ENCODE peak calls at places on chromosomes 6 and 20, in ten cellular contexts. C is neural progenitor cell, N is choroid plexus epithelial cell, Z is foreskin fibroblast, H is progenitor cell of endocrine pancreas, Q is heart right ventricle, J is fibroblast of the aortic adventitia, D is lung, X is vagina, O is ovary. R is an unnamed sample.

GRCh38 chr6:109892451-109893435 is 85.4 kb upstream of the GPR6 start:
- DNase-seq in H (no peak), D (peak), Q (no peak), X (no peak), J (no peak), N (no peak), C (no peak), Z (no peak), O (no peak), R (no peak)

GRCh38 chr6:81878479-81878878 is 126.0 kb upstream of the TENT5A start:
- DNase-seq in O (no peak), Z (no peak), X (no peak), J (peak), H (no peak), N (no peak), Q (no peak), D (no peak), C (no peak), R (no peak)

GRCh38 chr6:84788689-84789088 is 24.3 kb upstream of the TBX18 start:
- DNase-seq in H (no peak), N (no peak), D (no peak), J (no peak), Z (no peak), X (no peak), C (no peak), Q (no peak), O (no peak), R (no peak)

GRCh38 chr20:50464026-50464724 is 46.0 kb upstream of the PTPN1 start:
- DNase-seq in Z (peak), Q (peak), X (no peak), C (peak), N (peak), D (peak), J (peak), O (peak), H (peak), R (peak)

GRCh38 chr6:119127627-119128026 is 49.2 kb upstream of the FAM184A start:
- DNase-seq in C (no peak), X (no peak), O (no peak), D (no peak), H (no peak), J (no peak), Q (no peak), Z (no peak), N (no peak), R (no peak)

GRCh38 chr6:4553387-4553786 is 222.8 kb upstream of the CDYL start:
- DNase-seq in J (peak), X (no peak), O (no peak), C (no peak), N (no peak), Z (no peak), D (no peak), H (no peak), Q (no peak), R (no peak)

GRCh38 chr20:61251529-61252393 is at the start of gene CDH4:
- DNase-seq in D (no peak), O (no peak), H (peak), C (peak), X (no peak), Q (no peak), N (peak), J (no peak), Z (no peak), R (no peak)

GRCh38 chr20:49701916-49702315 is 11.8 kb downstream of the B4GALT5 start:
- DNase-seq in C (no peak), X (no peak), D (no peak), J (no peak), O (no peak), Q (no peak), H (no peak), Z (no peak), N (no peak), R (peak)

GRCh38 chr6:24719125-24719931 is at the start of gene C6orf62:
- DNase-seq in X (no peak), Q (peak), Z (no peak), N (no peak), D (peak), C (peak), H (no peak), J (peak), O (peak), R (no peak)

GRCh38 chr6:105587349-105588115 is 184.7 kb upstream of the PREP start:
- DNase-seq in D (no peak), J (no peak), N (no peak), X (no peak), C (no peak), Q (no peak), O (no peak), H (no peak), Z (peak), R (no peak)

GRCh38 chr6:15574023-15574422 is 88.8 kb downstream of the DTNBP1 start:
- DNase-seq in C (no peak), Z (no peak), O (no peak), X (no peak), D (no peak), Q (no peak), N (no peak), J (no peak), H (no peak), R (no peak)

GRCh38 chr6:41646026-41646795 is 7.9 kb downstream of the MDFI start:
- DNase-seq in X (no peak), N (no peak), J (no peak), Z (no peak), O (no peak), Q (no peak), D (no peak), H (no peak), C (no peak), R (no peak)
- TF ChIP-seq CTCF in X (no peak), N (no peak), J (no peak), Z (no peak), O (no peak), Q (no peak), D (no peak), H (no peak), C (no peak), R (no peak)

GRCh38 chr6:21590345-21590744 is 3.2 kb upstream of the SOX4 start:
- DNase-seq in X (no peak), J (peak), Z (no peak), C (no peak), D (no peak), N (peak), H (no peak), Q (no peak), O (no peak), R (no peak)
- TF ChIP-seq CTCF in X (no peak), J (peak), Z (no peak), C (peak), D (no peak), N (peak), H (no peak), Q (no peak), O (peak), R (peak)

DNA sequence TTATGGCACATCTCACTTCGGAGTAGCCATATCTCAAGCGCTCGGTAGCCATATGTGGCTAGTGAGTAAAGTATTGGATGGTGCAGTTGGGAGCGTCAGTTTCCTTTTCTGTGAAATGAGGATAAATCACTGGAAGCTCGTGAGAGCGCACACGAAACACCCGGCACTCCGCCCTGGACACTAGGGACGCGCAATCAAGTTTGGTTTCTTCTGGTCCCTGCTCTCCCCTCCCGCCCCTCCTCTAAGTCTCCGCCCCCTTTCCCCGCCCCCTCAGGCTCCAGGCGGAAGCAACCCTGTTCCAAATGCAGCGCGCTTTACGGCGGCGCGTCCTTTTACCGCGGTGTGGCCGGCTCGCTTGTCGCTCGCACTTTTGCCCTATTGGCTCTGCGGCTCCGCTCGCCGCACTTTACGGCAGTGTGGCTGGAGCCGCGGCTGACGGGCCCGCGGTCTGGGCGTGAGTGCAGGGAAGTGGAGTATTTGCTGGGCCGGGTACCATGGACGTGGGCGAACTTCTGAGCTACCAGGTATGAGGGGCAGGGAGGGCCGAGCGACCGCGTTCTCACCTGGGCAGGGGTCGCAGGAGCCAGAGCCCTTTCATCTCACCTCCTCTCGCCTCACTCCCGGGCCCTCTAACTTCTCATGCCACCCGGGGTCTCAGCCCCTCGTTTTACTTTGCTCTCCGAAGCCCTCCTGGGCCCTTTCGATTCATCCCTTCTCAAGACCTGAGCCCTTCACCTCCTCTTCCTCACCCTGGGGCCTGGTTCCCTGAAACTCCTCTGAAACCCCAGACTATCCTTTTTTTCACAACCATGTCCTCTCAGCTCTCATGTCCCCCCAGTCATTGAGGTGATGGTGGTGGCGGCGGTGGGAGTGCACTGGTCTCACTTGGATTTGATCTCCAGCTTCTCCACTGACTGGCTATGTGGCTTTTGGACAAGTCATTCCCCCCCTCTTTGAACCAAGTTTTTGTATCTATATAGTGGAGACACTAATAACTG is at the start of gene CTNNBL1:
- DNase-seq in Q (peak), J (peak), O (peak), X (no peak), D (peak), Z (peak), N (peak), C (peak), H (peak), R (peak)
- TF ChIP-seq CTCF in Q (peak), J (peak), O (no peak), X (no peak), D (no peak), Z (no peak), N (peak), C (no peak), H (no peak), R (peak)

GRCh38 chr20:48503166-48503815 is 324.5 kb downstream of the PREX1 start:
- DNase-seq in D (no peak), Z (no peak), O (no peak), N (no peak), H (no peak), Q (no peak), J (no peak), C (no peak), X (no peak), R (no peak)
- TF ChIP-seq CTCF in D (no peak), Z (no peak), O (no peak), N (no peak), H (no peak), Q (no peak), J (no peak), C (no peak), X (no peak), R (no peak)

DNA sequence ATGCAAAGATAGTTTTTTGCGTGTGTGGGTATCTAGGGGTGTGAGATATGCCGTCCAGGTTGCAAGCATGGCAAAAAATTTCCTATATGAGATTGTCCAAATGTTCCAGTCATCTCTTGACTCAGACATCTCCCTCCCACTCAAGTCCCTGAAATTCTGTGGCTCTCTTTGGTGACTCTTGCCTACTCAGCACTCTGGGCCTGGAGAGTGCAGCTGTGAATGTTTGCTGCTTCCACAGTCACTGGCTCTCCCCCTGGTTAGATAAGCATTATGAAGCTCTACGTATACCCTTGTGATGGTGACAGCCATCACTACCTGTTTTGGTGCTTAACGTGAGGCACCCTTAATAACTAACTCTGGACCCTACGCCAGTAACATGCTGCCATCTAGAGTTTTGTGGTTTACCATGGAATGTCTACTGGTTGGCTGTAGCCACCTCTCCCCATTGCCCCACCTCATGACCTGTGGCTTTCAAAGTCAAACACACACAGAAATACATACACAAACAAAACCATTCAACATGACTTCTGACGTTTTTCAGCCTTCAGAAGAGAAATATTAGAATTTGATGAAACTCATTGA is 621.9 kb upstream of the CITED2 start:
- DNase-seq in D (no peak), Z (no peak), J (no peak), N (peak), O (no peak), H (no peak), X (no peak), Q (no peak), C (peak), R (no peak)
- TF ChIP-seq CTCF in D (no peak), Z (no peak), J (no peak), N (no peak), O (no peak), H (peak), X (no peak), Q (peak), C (peak), R (peak)

GRCh38 chr20:46689082-46689753 is at the start of gene TP53RK:
- DNase-seq in Z (peak), H (peak), X (no peak), J (peak), C (peak), O (peak), D (peak), Q (peak), N (peak), R (peak)
- TF ChIP-seq CTCF in Z (no peak), H (no peak), X (peak), J (peak), C (peak), O (peak), D (no peak), Q (peak), N (peak), R (peak)

DNA sequence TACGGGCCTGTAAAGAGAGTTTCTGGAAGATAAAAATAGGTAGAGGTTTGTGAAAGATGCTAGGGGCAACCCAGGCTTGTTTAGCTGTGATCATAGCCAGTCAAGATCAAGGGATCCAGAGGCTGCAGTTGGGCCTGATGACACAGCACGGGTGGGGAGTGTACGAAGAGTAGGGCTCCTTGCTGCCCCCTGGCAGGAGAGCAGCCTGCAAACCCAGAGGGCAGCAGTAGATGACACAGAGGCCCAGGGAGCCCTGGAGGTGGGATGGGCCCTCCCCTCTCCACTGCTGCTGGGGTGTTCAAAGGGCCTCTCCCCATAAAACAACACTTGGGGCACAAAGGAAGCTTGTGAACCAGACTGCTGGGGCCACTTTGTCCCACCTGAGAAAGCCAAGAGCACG is 47.2 kb downstream of the VEGFA start:
- DNase-seq in Z (no peak), N (peak), O (no peak), J (peak), Q (peak), C (peak), H (no peak), X (no peak), D (no peak), R (no peak)
- TF ChIP-seq CTCF in Z (peak), N (peak), O (no peak), J (peak), Q (peak), C (peak), H (peak), X (peak), D (no peak), R (peak)

DNA sequence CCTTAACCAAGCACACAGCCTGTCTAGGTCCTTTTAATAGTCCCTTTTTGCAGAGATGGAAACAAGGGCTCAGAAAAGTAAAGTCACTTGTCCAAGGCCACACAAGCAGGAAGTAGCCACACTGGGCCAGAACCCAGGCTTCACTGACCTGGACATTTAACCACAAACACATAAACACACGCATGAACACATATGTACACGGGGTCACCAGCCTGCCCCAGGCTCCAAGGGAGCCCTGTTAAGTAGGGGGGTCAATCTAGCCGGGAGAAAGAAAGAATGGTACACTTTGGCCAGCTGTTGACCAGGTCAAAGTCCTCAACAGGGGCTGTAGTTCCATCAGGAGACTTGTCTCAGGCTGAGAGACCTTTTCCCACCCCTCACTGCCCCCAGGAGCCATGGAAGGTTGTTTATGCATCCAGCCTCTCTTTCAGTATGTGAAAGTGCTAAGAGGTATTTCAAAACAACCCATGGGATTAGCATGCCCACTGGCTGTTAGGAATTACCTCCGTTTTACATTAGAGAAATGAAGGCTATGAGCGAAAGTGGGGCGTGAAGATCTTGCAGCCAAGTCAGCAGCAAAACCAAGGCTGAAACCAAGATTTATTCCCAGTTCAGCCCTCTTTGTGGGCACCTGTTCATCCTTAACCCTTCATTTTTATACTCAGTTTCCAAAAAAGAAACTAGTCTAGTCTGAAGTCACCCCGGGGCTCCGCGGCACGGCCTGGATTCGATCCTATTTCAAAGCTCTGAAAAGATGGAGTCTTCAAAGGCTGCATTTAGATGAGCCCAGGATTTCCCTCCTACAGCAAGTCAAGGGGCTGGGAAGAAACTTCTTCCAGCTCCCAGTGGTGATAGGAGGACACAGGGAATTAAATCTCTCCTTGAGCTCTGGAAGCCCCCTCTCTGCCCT is 9.8 kb downstream of the SDC4 start:
- DNase-seq in C (no peak), O (no peak), N (peak), J (no peak), Q (no peak), X (no peak), Z (no peak), H (no peak), D (no peak), R (no peak)
- TF ChIP-seq CTCF in C (no peak), O (no peak), N (no peak), J (no peak), Q (no peak), X (no peak), Z (no peak), H (no peak), D (no peak), R (no peak)